ENCODE peak calls at places on chromosomes 1 and 21, in four cellular contexts. Z is K562, U is H1, M is GM12878. R is an unnamed sample.

GRCh38 chr1:14115976-14116375 is 416.0 kb downstream of the PRDM2 start:
- DNase-seq in M (no peak), U (no peak), Z (no peak), R (no peak)

GRCh38 chr1:22918644-22919043 is 54.0 kb downstream of the LACTBL1 start:
- DNase-seq in M (no peak), U (no peak), Z (no peak), R (no peak)

GRCh38 chr1:9538669-9539164 is 548 bp upstream of the SLC25A33 start:
- DNase-seq in M (no peak), U (no peak), Z (no peak), R (no peak)

GRCh38 chr1:224433671-224434446 is 738 bp downstream of the WDR26 start:
- DNase-seq in U (peak), M (no peak), Z (no peak), R (no peak)

GRCh38 chr1:224223819-224224714 is 41.0 kb downstream of the DEGS1 start:
- DNase-seq in Z (no peak), U (no peak), M (no peak), R (peak)

GRCh38 chr1:110176299-110176956 is 26.1 kb downstream of the SLC6A17 start:
- DNase-seq in M (no peak), U (no peak), Z (no peak), R (no peak)

GRCh38 chr1:174157157-174157806 is 2.0 kb upstream of the RABGAP1L start:
- DNase-seq in Z (peak), U (no peak), M (peak), R (no peak)

GRCh38 chr21:33901421-33902288 is 13.9 kb downstream of the ATP5PO start:
- DNase-seq in M (no peak), Z (no peak), U (peak), R (peak)

GRCh38 chr1:207823531-207823879 is 71.7 kb downstream of the CD46 start:
- DNase-seq in Z (no peak), U (no peak), M (no peak), R (no peak)

GRCh38 chr1:177385760-177386698 is 215.3 kb downstream of the BRINP2 start:
- DNase-seq in U (no peak), M (peak), Z (no peak), R (no peak)

GRCh38 chr1:1540015-1540816 is at the start of gene TMEM240:
- DNase-seq in Z (no peak), M (no peak), U (peak), R (peak)

DNA sequence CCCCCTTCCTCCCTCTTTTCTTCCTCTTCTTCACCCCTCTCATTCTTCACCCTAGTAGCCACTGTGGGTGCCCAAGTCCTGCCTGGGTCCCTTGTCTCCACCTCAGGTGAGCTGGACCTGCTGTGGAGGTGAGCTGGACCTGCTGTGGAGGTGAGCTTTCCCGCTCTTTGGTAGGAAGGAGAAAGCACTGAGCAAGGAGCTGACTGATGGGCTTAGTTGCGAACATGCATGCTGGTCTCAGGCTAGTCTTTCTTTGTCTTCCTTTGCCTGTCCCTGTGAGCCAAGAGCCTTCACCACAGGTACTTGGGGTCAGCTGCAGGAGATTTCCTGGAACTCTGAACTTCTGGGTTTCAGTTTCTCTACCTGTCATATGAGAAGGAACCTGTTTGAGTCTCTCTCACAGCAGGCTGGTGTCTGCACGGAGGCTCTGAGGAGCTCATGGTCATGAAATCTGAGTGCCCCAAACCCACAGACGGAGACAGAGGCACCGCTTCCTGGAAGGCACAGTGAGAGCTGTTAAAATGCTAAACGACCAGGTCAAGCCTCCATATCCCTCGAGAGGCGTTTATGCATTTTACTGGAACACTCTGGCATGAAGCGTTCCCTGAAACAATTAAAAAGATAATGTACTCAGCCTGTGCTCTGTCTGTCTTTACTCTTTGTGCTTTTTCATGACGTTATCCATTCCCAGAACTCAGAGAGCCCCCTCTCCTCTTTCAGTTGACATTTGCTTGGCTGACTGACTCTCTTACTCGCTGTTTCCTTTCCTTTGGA is 69.5 kb downstream of the RHOU start:
- DNase-seq in M (no peak), U (peak), Z (no peak), R (no peak)
- TF ChIP-seq CHD1 in M (no peak), U (no peak), Z (no peak), R (no peak)

GRCh38 chr21:45618287-45618686 is 25.2 kb upstream of the PCBP3 start:
- DNase-seq in M (no peak), U (no peak), Z (no peak), R (peak)

GRCh38 chr21:45620201-45620600 is 23.3 kb upstream of the PCBP3 start:
- DNase-seq in Z (no peak), M (no peak), U (no peak), R (no peak)

GRCh38 chr21:45615145-45615711 is 28.3 kb upstream of the PCBP3 start:
- DNase-seq in U (no peak), Z (peak), M (peak), R (peak)

GRCh38 chr21:45618846-45619485 is 24.6 kb upstream of the PCBP3 start:
- DNase-seq in U (no peak), Z (no peak), M (no peak), R (no peak)

DNA sequence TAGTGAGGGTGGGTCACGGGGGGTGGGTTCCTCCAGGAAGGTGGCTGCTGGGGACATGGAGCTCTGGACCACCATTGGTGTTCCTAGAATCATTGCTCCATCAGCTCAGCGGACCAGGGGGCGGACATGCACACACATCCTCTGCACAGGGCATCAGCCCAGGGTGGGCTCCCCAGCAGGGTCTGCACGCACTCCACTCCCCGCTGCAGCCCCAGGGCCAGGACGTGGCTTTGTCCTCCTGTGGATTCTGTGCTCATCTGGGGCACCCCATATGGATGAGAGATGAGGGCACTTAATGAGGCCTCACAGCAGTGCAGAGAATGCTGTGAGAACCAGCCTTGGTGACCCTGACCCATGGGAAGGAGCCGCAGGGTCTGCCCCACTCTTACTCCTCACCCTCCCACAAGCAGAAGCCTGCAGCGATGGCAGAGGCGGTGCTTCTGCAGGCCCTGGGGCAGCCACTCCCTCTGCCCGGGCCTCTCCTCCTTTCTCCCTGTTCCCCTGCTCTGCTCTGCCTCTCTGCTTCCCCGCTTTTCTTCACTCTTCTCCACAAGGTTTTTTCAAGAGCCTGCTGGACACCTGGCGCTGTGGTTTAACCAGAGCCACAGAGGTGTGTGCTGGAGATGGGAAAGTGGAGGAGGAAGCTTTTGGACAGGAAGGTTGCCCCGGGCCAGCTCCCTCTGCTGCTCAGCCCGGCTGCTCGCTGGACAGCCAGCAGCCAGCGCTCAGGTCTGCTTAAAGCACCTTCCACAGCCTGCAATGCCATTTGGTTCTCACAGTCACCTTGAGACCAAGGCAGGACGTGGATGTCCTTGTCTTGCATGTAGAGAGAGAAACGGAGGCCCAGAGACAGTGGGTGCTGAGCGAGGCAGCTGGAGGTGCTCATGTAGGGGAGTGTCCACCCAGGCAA is 26.2 kb upstream of the PCBP3 start:
- DNase-seq in M (no peak), Z (no peak), U (no peak), R (no peak)
- TF ChIP-seq CHD1 in M (no peak), Z (no peak), U (no peak), R (no peak)

DNA sequence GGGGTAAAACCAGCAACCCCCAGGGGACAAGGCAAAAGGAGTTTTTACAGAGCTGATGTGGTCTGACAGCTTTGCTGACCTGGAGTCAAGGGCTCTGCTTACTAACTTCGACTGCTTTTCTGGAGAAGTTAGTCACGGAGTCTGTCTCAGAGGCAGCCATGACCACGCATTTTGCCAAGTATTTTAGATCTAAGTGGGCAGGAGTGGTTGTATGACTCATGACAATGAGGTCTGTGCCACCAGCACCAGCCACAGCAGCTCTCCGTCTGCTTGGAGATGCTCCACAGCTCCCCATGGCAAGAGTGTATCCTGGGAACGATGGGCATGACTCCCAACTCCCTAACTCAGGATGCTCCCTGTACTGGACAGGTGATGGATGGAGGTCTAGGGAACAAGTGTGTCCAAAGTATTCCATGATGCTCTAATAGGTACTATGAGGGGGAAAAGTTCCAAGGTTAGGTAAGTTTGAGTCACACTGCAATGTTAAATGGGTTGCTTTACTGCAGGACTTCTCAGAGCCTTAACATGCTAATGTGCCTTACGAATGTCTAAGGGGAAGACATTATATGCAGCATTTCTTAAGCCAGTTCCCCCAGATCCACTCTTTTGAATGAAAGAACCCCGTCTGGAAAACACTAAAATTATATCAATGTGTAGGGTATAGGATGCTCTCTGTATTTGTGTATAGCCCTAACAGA is 359.0 kb downstream of the HHAT start:
- DNase-seq in M (no peak), Z (no peak), U (no peak), R (peak)
- TF ChIP-seq CHD1 in M (no peak), Z (no peak), U (no peak), R (no peak)

DNA sequence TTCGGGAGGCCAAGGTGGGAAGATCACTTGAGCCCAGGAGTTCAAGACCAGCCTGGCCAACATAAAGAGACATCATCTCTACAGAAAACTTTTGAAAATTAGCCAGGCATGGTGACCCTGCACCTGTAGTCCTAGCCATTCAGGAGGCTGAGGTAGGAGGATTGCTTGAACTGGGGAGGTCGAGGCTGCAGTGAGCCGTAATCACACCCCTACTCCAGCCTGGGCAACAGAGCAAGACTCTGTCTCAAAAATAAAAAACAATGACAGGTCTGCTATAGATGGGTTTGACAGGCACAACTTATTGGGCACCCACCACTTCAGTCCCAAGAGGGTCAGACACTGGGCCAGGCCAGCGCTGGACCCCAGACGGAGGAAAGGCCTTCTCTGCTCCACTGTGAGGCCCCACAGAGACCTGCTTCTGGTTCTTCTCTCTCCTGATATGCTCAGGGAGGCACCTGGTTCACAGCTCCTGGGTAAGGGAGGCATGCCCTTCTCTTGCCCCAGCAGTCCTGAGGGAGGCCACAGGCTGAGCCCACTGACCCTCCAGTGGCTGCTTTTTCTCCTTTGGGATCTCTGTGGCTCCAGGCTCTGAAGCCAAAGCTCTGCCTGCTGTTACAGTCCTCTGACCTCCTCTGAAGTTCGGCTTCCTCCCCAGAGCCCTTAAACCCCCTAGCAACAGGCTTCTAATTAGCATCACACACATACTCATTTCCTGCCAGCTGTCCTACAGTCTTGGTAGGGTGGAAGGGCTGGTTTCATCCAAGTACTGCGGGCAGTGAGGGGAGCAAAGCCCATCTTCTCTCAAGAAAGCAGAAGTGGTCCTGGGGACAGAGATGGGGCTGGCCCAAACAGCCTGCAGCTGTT is 14.4 kb downstream of the S100A16 start:
- DNase-seq in M (peak), Z (no peak), U (peak), R (peak)
- TF ChIP-seq CHD1 in M (peak), Z (no peak), U (no peak), R (no peak)